ENCODE peak calls at places on chromosomes 12 and 14, in ten cellular contexts. G, D, P, M, W, U, F, C, E and B are unnamed samples. For H3K27me3, the result is how much of the 10 kb centered on the place peaks cover.

GRCh38 chr14:61474671-61475070 is 153.3 kb downstream of the PRKCH start:
- DNase-seq in M (no peak), P (no peak), C (peak), W (peak), G (no peak), E (no peak), D (no peak), F (no peak), U (no peak), B (no peak)

GRCh38 chr14:57412341-57412740 is 22.0 kb downstream of the NAA30 start:
- DNase-seq in D (no peak), C (no peak), P (no peak), G (no peak), M (no peak), E (no peak), F (no peak), W (no peak), U (no peak), B (no peak)

GRCh38 chr12:3016191-3016590 is 57.0 kb downstream of the TEAD4 start:
- DNase-seq in M (no peak), D (no peak), G (no peak), U (no peak), W (no peak), F (no peak), C (no peak), E (no peak), P (no peak), B (peak)

GRCh38 chr12:88538697-88539096 is 41.6 kb downstream of the KITLG start:
- DNase-seq in G (no peak), D (no peak), E (no peak), U (no peak), W (no peak), F (no peak), M (no peak), C (no peak), P (no peak), B (no peak)

GRCh38 chr12:13945236-13945635 is 36.2 kb downstream of the GRIN2B start:
- DNase-seq in C (no peak), E (no peak), M (no peak), G (no peak), D (no peak), P (no peak), U (no peak), W (no peak), F (no peak), B (no peak)

GRCh38 chr14:73026845-73027542 is at the start of gene ZFYVE1:
- DNase-seq in G (peak), P (peak), E (peak), M (peak), W (peak), U (peak), F (peak), D (peak), C (peak), B (peak)

GRCh38 chr14:101184104-101184455 is 280.6 kb upstream of the RTL1 start:
- DNase-seq in W (no peak), M (no peak), C (no peak), F (peak), D (no peak), P (no peak), E (no peak), U (no peak), G (no peak), B (no peak)

GRCh38 chr14:74793506-74794155 is 30.5 kb downstream of the YLPM1 start:
- DNase-seq in F (no peak), P (no peak), C (no peak), D (peak), U (no peak), G (peak), W (peak), M (no peak), E (no peak), B (no peak)

GRCh38 chr14:99645545-99646505 is 896 bp downstream of the HHIPL1 start:
- DNase-seq in G (no peak), W (no peak), P (no peak), U (no peak), E (no peak), D (no peak), M (no peak), F (no peak), C (no peak), B (no peak)

GRCh38 chr12:18632848-18633247 is 105.0 kb downstream of the PLCZ1 start:
- DNase-seq in E (no peak), G (no peak), F (no peak), D (no peak), C (no peak), M (no peak), W (no peak), U (no peak), P (no peak), B (no peak)

GRCh38 chr12:25266522-25266921 is 15.8 kb upstream of the KRAS start:
- DNase-seq in U (no peak), W (peak), E (no peak), P (no peak), D (no peak), G (no peak), M (peak), C (no peak), F (no peak), B (no peak)

GRCh38 chr14:99568567-99569560 is 35.1 kb downstream of the CCDC85C start:
- DNase-seq in W (peak), G (peak), E (no peak), F (no peak), U (no peak), C (no peak), P (no peak), M (no peak), D (no peak), B (no peak)

GRCh38 chr12:6452908-6453630 is 1.2 kb downstream of the TAPBPL start:
- DNase-seq in W (no peak), M (no peak), G (no peak), E (no peak), D (no peak), F (peak), P (no peak), C (no peak), U (no peak), B (no peak)

GRCh38 chr12:131137009-131137835 is 183.5 kb downstream of the ADGRD1 start:
- DNase-seq in E (no peak), P (no peak), W (no peak), G (no peak), D (no peak), C (peak), M (no peak), U (no peak), F (no peak), B (no peak)

GRCh38 chr14:39173198-39173597 is 1.9 kb upstream of the PNN start:
- DNase-seq in C (no peak), M (no peak), E (no peak), W (no peak), D (no peak), P (no peak), F (no peak), U (no peak), G (no peak), B (no peak)

GRCh38 chr12:6764011-6764828 is 1.9 kb upstream of the PTMS start:
- DNase-seq in M (peak), G (peak), C (no peak), F (peak), P (peak), D (peak), W (peak), E (peak), U (peak), B (peak)

GRCh38 chr14:38297681-38298080 is 41.8 kb upstream of the CLEC14A start:
- DNase-seq in M (no peak), U (no peak), D (no peak), G (peak), W (peak), F (no peak), E (no peak), P (no peak), C (no peak), B (no peak)

GRCh38 chr12:63151061-63151897 is at the start of gene AVPR1A:
- DNase-seq in U (no peak), W (no peak), E (no peak), P (no peak), F (peak), C (no peak), D (peak), M (peak), G (no peak), B (peak)

GRCh38 chr14:90272523-90272922 is 16.2 kb downstream of the PSMC1 start:
- DNase-seq in C (no peak), E (no peak), D (no peak), W (peak), F (no peak), U (no peak), G (no peak), M (no peak), P (no peak), B (no peak)

GRCh38 chr14:92914087-92914656 is 8.8 kb upstream of the CHGA start:
- DNase-seq in M (peak), W (peak), F (no peak), P (peak), D (peak), C (no peak), G (peak), E (no peak), U (no peak), B (no peak)

GRCh38 chr14:93525691-93526451 is 95.1 kb downstream of the UNC79 start:
- DNase-seq in U (no peak), E (no peak), W (no peak), M (no peak), G (peak), F (no peak), P (peak), C (no peak), D (peak), B (no peak)

GRCh38 chr12:67430708-67431335 is 161.7 kb downstream of the CAND1 start:
- DNase-seq in M (no peak), E (no peak), W (peak), U (peak), D (peak), F (no peak), P (no peak), C (no peak), G (peak), B (no peak)

GRCh38 chr12:27751386-27752047 is 28.5 kb upstream of the KLHL42 start:
- DNase-seq in M (peak), D (no peak), C (no peak), W (no peak), G (peak), E (no peak), F (peak), P (peak), U (peak), B (no peak)

GRCh38 chr12:100106861-100107260 is 35.8 kb downstream of the BLTP3B start:
- DNase-seq in U (no peak), M (no peak), F (no peak), E (no peak), G (no peak), W (no peak), C (no peak), P (no peak), D (no peak), B (no peak)

GRCh38 chr14:35944847-35945246 is 118.7 kb downstream of the BRMS1L start:
- DNase-seq in C (no peak), G (peak), D (peak), W (no peak), E (no peak), M (peak), F (no peak), U (no peak), P (peak), B (peak)
- TF ChIP-seq CTCF in C (no peak), G (peak), D (peak), W (no peak), E (no peak), M (peak), F (no peak), U (no peak), P (peak), B (peak)

DNA sequence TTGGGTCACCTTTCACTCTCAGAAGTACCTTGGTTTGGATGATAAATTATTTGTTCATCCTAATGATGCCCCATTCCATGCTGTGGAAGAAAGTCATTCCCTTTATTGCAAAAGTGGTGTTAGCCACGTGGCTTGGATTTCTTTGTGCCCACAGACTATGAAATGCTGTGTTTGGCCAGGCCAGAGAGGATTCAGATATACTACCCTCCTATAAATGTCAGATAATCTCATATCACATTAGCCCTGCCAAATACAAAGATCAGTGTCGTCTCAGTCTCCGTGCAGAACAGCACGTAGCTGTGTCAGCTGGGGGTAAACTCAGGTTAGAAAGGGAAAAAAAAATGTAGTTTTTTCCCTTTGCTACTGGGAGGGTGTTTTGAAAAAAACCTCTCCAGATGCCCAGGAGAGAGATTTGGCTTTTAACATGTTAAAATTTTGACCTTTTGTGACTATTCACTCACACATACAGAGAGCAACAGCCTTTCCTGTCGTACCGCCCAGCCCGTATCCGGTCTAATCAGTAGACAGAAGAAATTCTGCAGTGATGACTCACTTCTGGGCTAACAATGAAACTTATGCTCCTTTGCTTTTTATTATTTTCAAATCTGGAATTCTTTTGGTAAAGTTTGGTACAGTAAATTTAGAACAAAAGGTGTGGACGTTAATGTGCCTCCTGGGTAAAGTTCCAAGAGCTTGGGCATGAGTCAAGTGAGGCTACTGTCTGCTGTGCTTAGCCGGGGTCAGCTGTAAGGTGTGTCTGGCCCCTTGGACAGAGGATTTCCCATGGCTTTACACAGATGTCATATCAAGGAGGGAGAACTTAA is 8.5 kb upstream of the PTPRB start:
- DNase-seq in M (peak), D (peak), E (no peak), P (peak), C (no peak), G (peak), U (peak), W (peak), F (no peak), B (no peak)
- H3K27ac ChIP-seq in M (peak), D (no peak), E (no peak), P (peak), C (no peak), G (peak), U (no peak), W (no peak), F (peak), B (no peak)

GRCh38 chr12:57726151-57726883 is 12.2 kb downstream of the AGAP2 start:
- DNase-seq in G (peak), F (peak), E (peak), M (peak), U (peak), W (peak), P (peak), C (peak), D (peak), B (peak)
- H3K27me3 ChIP-seq in G (under half), F (under half), E (under half), M (half or more), U (under half), W (half or more), P (under half), C (under half), D (half or more), B (under half)

GRCh38 chr12:83505586-83505985 is 818.9 kb downstream of the TMTC2 start:
- DNase-seq in P (no peak), G (no peak), W (no peak), D (no peak), E (no peak), F (no peak), U (no peak), C (no peak), M (no peak), B (no peak)
- TF ChIP-seq CTCF in P (no peak), G (no peak), W (no peak), D (no peak), E (no peak), F (no peak), U (no peak), C (no peak), M (no peak), B (no peak)

GRCh38 chr12:1424674-1425395 is 169.5 kb downstream of the FBXL14 start:
- DNase-seq in M (no peak), W (no peak), D (no peak), C (no peak), E (no peak), U (no peak), P (no peak), F (no peak), G (no peak), B (no peak)
- H3K27ac ChIP-seq in M (no peak), W (peak), D (no peak), C (no peak), E (no peak), U (no peak), P (no peak), F (no peak), G (no peak), B (no peak)

GRCh38 chr14:21229821-21230220 is 39.4 kb downstream of the HNRNPC start:
- DNase-seq in E (no peak), D (no peak), U (no peak), W (no peak), C (no peak), G (no peak), F (no peak), P (no peak), M (no peak), B (no peak)
- H3K27me3 ChIP-seq in E (under half), D (under half), U (under half), W (under half), C (under half), G (under half), F (under half), P (under half), M (under half), B (under half)

GRCh38 chr14:24080142-24080530 is 8.8 kb downstream of the CPNE6 start:
- DNase-seq in G (no peak), F (no peak), M (no peak), D (no peak), E (no peak), U (no peak), W (no peak), P (no peak), C (no peak), B (no peak)

GRCh38 chr14:24080888-24081738 is 9.8 kb downstream of the CPNE6 start:
- DNase-seq in C (peak), U (peak), P (peak), D (peak), M (peak), G (peak), W (peak), F (peak), E (no peak), B (peak)

GRCh38 chr14:24082411-24083080 is 11.2 kb downstream of the CPNE6 start:
- DNase-seq in P (no peak), D (no peak), U (no peak), M (no peak), C (no peak), E (no peak), G (no peak), W (no peak), F (no peak), B (no peak)

GRCh38 chr14:24083462-24083861 is 10.6 kb upstream of the PCK2 start:
- DNase-seq in P (no peak), C (no peak), D (no peak), E (no peak), M (no peak), G (no peak), F (no peak), W (no peak), U (no peak), B (no peak)

GRCh38 chr14:24081739-24082204 is 10.4 kb downstream of the CPNE6 start:
- DNase-seq in G (no peak), C (no peak), W (no peak), D (no peak), F (no peak), U (no peak), P (no peak), M (no peak), E (no peak), B (peak)
- TF ChIP-seq CTCF in G (no peak), C (no peak), W (no peak), D (no peak), F (no peak), U (no peak), P (no peak), M (no peak), E (no peak), B (no peak)